ENCODE peak calls at places on chromosomes 11 and 22, in eight cellular contexts. Y is left lung; R is heart right ventricle; D is right lobe of liver; Q is lower leg skin; Z is CD8-positive, alpha-beta T cell; O is astrocyte of the cerebellum; J is psoas muscle. G is an unnamed sample.

GRCh38 chr11:64583296-64584262 is 7.4 kb upstream of the SLC22A12 start:
- DNase-seq in J (peak; percentile 51), O (no peak), D (peak; percentile 27), Q (no peak), R (no peak), Z (no peak), Y (peak; percentile 56), G (no peak)

GRCh38 chr22:35930933-35931332 is 97.7 kb downstream of the RBFOX2 start:
- DNase-seq in R (peak; percentile 62), D (no peak), Q (no peak), Y (no peak), O (peak; percentile 70), J (no peak), Z (no peak), G (peak; percentile 75)

GRCh38 chr22:45423524-45423923 is 10.0 kb downstream of the RIBC2 start:
- DNase-seq in Y (no peak), Q (peak; percentile 37), J (no peak), O (no peak), D (no peak), Z (no peak), R (no peak), G (no peak)

GRCh38 chr11:108037636-108038035 is 28.9 kb downstream of the CUL5 start:
- DNase-seq in O (no peak), R (no peak), Q (no peak), J (no peak), D (no peak), Y (no peak), Z (no peak), G (no peak)

GRCh38 chr11:103779054-103779453 is 257.4 kb upstream of the DDI1 start:
- DNase-seq in Z (no peak), R (no peak), Y (no peak), J (no peak), O (peak; percentile 54), Q (no peak), D (no peak), G (no peak)

GRCh38 chr11:99766816-99767215 is 746.1 kb downstream of the CNTN5 start:
- DNase-seq in D (no peak), O (no peak), R (no peak), Q (no peak), J (no peak), Y (no peak), Z (no peak), G (no peak)

GRCh38 chr22:38406617-38407016 is 48.4 kb downstream of the KCNJ4 start:
- DNase-seq in O (no peak), R (no peak), J (no peak), Y (no peak), Z (no peak), D (no peak), Q (no peak), G (no peak)

GRCh38 chr11:19121646-19122045 is 4.7 kb downstream of the ZDHHC13 start:
- DNase-seq in R (no peak), Q (no peak), Y (no peak), D (no peak), J (no peak), Z (no peak), O (no peak), G (no peak)

GRCh38 chr11:57475191-57475590 is 14.9 kb downstream of the RTN4RL2 start:
- DNase-seq in Q (no peak), Z (no peak), Y (no peak), O (no peak), R (no peak), J (no peak), D (no peak), G (no peak)

GRCh38 chr22:29664731-29665130 is 55.1 kb upstream of the CABP7 start:
- DNase-seq in Z (no peak), J (no peak), Q (peak; percentile 74), D (no peak), O (peak; percentile 48), R (no peak), Y (no peak), G (no peak)

GRCh38 chr11:1928891-1929541 is 9.5 kb downstream of the TNNT3 start:
- DNase-seq in O (no peak), J (peak; percentile 60), D (peak; percentile 45), Y (peak; percentile 76), Q (no peak), Z (no peak), R (no peak), G (no peak)

GRCh38 chr11:93458286-93458685 is 84.9 kb downstream of the SMCO4 start:
- DNase-seq in O (no peak), Z (no peak), D (no peak), Q (no peak), J (no peak), Y (peak; percentile 54), R (no peak), G (no peak)

GRCh38 chr11:100832851-100833250 is 145.8 kb downstream of the ARHGAP42 start:
- DNase-seq in Y (no peak), J (no peak), D (no peak), O (no peak), Z (no peak), Q (no peak), R (no peak), G (no peak)

GRCh38 chr22:19820880-19821522 is 33.7 kb downstream of the GNB1L start:
- DNase-seq in Y (no peak), Z (no peak), J (no peak), R (no peak), Q (peak; percentile 78), O (no peak), D (peak; percentile 49), G (no peak)

GRCh38 chr11:45102810-45103621 is 43.4 kb upstream of the PRDM11 start:
- DNase-seq in Y (peak; percentile 85), J (peak; percentile 74), Q (peak; percentile 90), R (peak; percentile 62), O (peak; percentile 36), D (no peak), Z (peak; percentile 25), G (peak; percentile 77)

DNA sequence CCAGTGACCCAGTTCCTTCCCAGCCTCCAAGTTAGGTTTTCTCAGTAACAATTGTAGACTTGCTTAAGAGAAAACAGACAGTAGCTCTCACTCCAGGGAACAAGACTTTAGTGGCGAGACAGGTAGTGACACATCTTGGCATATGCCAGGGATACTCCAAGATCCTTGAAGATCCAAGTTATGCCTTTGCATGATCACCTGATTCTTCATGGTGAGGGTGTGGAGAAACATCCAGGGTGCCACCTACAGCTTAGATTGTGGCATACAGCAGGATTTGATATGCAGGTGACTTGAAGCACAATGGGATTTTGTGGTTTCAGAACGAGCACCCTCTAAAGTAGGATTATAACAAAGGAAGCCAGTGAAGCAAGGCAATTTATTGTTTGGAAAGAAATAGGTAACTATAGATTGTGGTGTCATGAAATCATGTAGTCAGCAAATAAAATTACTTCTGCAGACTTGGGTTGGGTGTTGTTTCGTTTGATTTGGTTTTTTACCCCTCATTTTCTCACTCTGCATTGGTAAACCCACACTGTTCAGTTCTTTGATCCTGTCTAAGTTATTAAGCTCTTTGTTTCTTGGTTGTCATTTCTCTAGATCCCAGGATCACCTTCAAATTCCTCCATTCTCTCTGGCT is 9.2 kb downstream of the POU2AF3 start:
- DNase-seq in J (no peak), O (no peak), Q (no peak), D (no peak), R (no peak), Y (no peak), Z (no peak), G (no peak)
- TF ChIP-seq CTCF in J (no peak), O (no peak), Q (no peak), D (no peak), R (no peak), Y (no peak), Z (no peak), G (no peak)

GRCh38 chr11:102469196-102469821 is 16.7 kb upstream of the TMEM123 start:
- DNase-seq in Z (no peak), Q (no peak), D (no peak), J (no peak), R (no peak), O (peak; percentile 37), Y (no peak), G (no peak)

GRCh38 chr11:102470257-102470656 is 17.7 kb upstream of the TMEM123 start:
- DNase-seq in Y (no peak), J (no peak), Z (no peak), R (no peak), Q (no peak), D (no peak), O (no peak), G (no peak)

GRCh38 chr11:102467853-102468580 is 15.5 kb upstream of the TMEM123 start:
- DNase-seq in R (no peak), O (no peak), Y (no peak), Z (no peak), D (no peak), J (no peak), Q (no peak), G (no peak)

GRCh38 chr11:102467080-102467708 is 14.6 kb upstream of the TMEM123 start:
- DNase-seq in J (no peak), D (no peak), Y (no peak), O (no peak), Q (no peak), Z (no peak), R (no peak), G (no peak)

GRCh38 chr11:102468636-102469195 is 16.2 kb upstream of the TMEM123 start:
- DNase-seq in R (no peak), Z (no peak), D (no peak), O (no peak), Y (no peak), J (no peak), Q (no peak), G (no peak)
- H3K4me3 ChIP-seq in R (no peak overlapping the region), Z (no peak overlapping the region), D (no peak overlapping the region), O (no peak overlapping the region), Y (no peak overlapping the region), J (no peak overlapping the region), Q (no peak overlapping the region), G (no peak overlapping the region)

GRCh38 chr11:66267039-66267378 is 1.4 kb upstream of the RAB1B start:
- DNase-seq in Z (no peak), D (no peak), R (no peak), O (no peak), Y (no peak), J (no peak), Q (no peak), G (no peak)

GRCh38 chr11:66271816-66272215 is 3.4 kb downstream of the RAB1B start:
- DNase-seq in Y (no peak), D (no peak), R (no peak), O (no peak), J (peak; percentile 36), Q (no peak), Z (no peak), G (no peak)

GRCh38 chr11:66268210-66268952 is at the start of gene RAB1B:
- DNase-seq in Y (peak; percentile 100), Q (peak; percentile 100), O (peak; percentile 99), R (peak; percentile 100), J (peak; percentile 100), D (peak; percentile 100), Z (peak; percentile 99), G (peak; percentile 100)

GRCh38 chr11:66267379-66268209 is 845 bp upstream of the RAB1B start:
- DNase-seq in Q (peak; percentile 98), D (peak; percentile 89), O (peak; percentile 54), Y (peak; percentile 97), R (peak; percentile 91), Z (peak; percentile 69), J (peak; percentile 94), G (peak; percentile 94)

GRCh38 chr11:66268953-66269906 is 791 bp downstream of the RAB1B start:
- DNase-seq in Z (no peak), J (peak; percentile 66), R (no peak), Y (no peak), O (no peak), Q (no peak), D (no peak), G (peak; percentile 34)
- TF ChIP-seq CTCF in Z (no peak), J (peak; percentile 10), R (no peak), Y (no peak), O (peak; percentile 36), Q (no peak), D (no peak), G (no peak)

GRCh38 chr22:46911341-46911740 is 148.9 kb downstream of the TBC1D22A start:
- DNase-seq in D (no peak), J (no peak), R (no peak), Y (no peak), Q (peak; percentile 70), O (no peak), Z (no peak), G (no peak)
- H3K4me3 ChIP-seq in D (no peak overlapping the region), J (no peak overlapping the region), R (no peak overlapping the region), Y (no peak overlapping the region), Q (no peak overlapping the region), O (no peak overlapping the region), Z (no peak overlapping the region), G (no peak overlapping the region)

G was measured in GM12865.